ENCODE peak calls at places on chromosomes 5 and 9, in ten cellular contexts. One of them, this sample, is unnamed.

GRCh38 chr9:112477330-112477729 is 9.3 kb upstream of the KIAA1958 start:
- DNase-seq in NCI-H2081: no peak
- DNase-seq in Right ventricle myocardium superior: no peak
- DNase-seq in ELF-1: no peak
- DNase-seq in EL: no peak
- DNase-seq in pancreas: no peak
- DNase-seq in left colon: no peak
- DNase-seq in B cell: no peak
- DNase-seq in NCI-H1436: no peak
- DNase-seq in NCI-H526 treated with DMSO at 0.1 percent for 48 hours: no peak
- DNase-seq in this sample: no peak

GRCh38 chr9:107226431-107226830 is 56.6 kb upstream of the RAD23B start:
- DNase-seq in NCI-H1436: no peak
- DNase-seq in Right ventricle myocardium superior: no peak
- DNase-seq in EL: no peak
- DNase-seq in NCI-H526 treated with DMSO at 0.1 percent for 48 hours: no peak
- DNase-seq in pancreas: no peak
- DNase-seq in NCI-H2081: no peak
- DNase-seq in ELF-1: no peak
- DNase-seq in left colon: no peak
- DNase-seq in B cell: no peak
- DNase-seq in this sample: no peak

GRCh38 chr9:137222190-137223077 is at the start of gene RNF208:
- DNase-seq in ELF-1: no peak
- DNase-seq in NCI-H526 treated with DMSO at 0.1 percent for 48 hours: no peak
- DNase-seq in left colon: peak
- DNase-seq in pancreas: no peak
- DNase-seq in B cell: peak
- DNase-seq in NCI-H1436: peak
- DNase-seq in NCI-H2081: peak
- DNase-seq in Right ventricle myocardium superior: no peak
- DNase-seq in EL: peak
- DNase-seq in this sample: no peak

GRCh38 chr9:127935765-127936221 is 1.9 kb downstream of the DPM2 start:
- DNase-seq in Right ventricle myocardium superior: no peak
- DNase-seq in NCI-H1436: no peak
- DNase-seq in EL: peak
- DNase-seq in NCI-H526 treated with DMSO at 0.1 percent for 48 hours: no peak
- DNase-seq in B cell: no peak
- DNase-seq in left colon: no peak
- DNase-seq in pancreas: peak
- DNase-seq in NCI-H2081: no peak
- DNase-seq in ELF-1: no peak
- DNase-seq in this sample: no peak

GRCh38 chr5:73151733-73152410 is 21.1 kb upstream of the TMEM174 start:
- DNase-seq in B cell: no peak
- DNase-seq in ELF-1: peak
- DNase-seq in NCI-H2081: peak
- DNase-seq in Right ventricle myocardium superior: no peak
- DNase-seq in EL: no peak
- DNase-seq in pancreas: no peak
- DNase-seq in NCI-H526 treated with DMSO at 0.1 percent for 48 hours: no peak
- DNase-seq in left colon: no peak
- DNase-seq in NCI-H1436: no peak
- DNase-seq in this sample: no peak

GRCh38 chr5:172452398-172453205 is 1.7 kb downstream of the SH3PXD2B start:
- DNase-seq in Right ventricle myocardium superior: no peak
- DNase-seq in EL: peak
- DNase-seq in NCI-H2081: no peak
- DNase-seq in left colon: no peak
- DNase-seq in NCI-H526 treated with DMSO at 0.1 percent for 48 hours: no peak
- DNase-seq in ELF-1: peak
- DNase-seq in B cell: no peak
- DNase-seq in pancreas: no peak
- DNase-seq in NCI-H1436: no peak
- DNase-seq in this sample: no peak

GRCh38 chr9:91376239-91376638 is 14.5 kb upstream of the AUH start:
- DNase-seq in B cell: no peak
- DNase-seq in NCI-H526 treated with DMSO at 0.1 percent for 48 hours: no peak
- DNase-seq in left colon: no peak
- DNase-seq in EL: no peak
- DNase-seq in pancreas: no peak
- DNase-seq in NCI-H1436: no peak
- DNase-seq in ELF-1: no peak
- DNase-seq in NCI-H2081: no peak
- DNase-seq in Right ventricle myocardium superior: no peak
- DNase-seq in this sample: no peak

GRCh38 chr9:76667521-76667957 is 96.7 kb upstream of the PCA3 start:
- DNase-seq in B cell: no peak
- DNase-seq in EL: peak
- DNase-seq in NCI-H1436: no peak
- DNase-seq in pancreas: no peak
- DNase-seq in NCI-H526 treated with DMSO at 0.1 percent for 48 hours: no peak
- DNase-seq in NCI-H2081: no peak
- DNase-seq in left colon: no peak
- DNase-seq in ELF-1: no peak
- DNase-seq in Right ventricle myocardium superior: no peak
- DNase-seq in this sample: no peak

GRCh38 chr9:94554439-94555331 is at the start of gene PCAT7:
- DNase-seq in Right ventricle myocardium superior: peak
- DNase-seq in B cell: no peak
- DNase-seq in NCI-H2081: peak
- DNase-seq in left colon: peak
- DNase-seq in ELF-1: peak
- DNase-seq in NCI-H1436: peak
- DNase-seq in pancreas: peak
- DNase-seq in EL: peak
- DNase-seq in NCI-H526 treated with DMSO at 0.1 percent for 48 hours: peak
- DNase-seq in this sample: peak

GRCh38 chr9:108296056-108296455 is 559.7 kb downstream of the ACTL7B start:
- DNase-seq in pancreas: no peak
- DNase-seq in B cell: no peak
- DNase-seq in Right ventricle myocardium superior: no peak
- DNase-seq in ELF-1: no peak
- DNase-seq in NCI-H1436: no peak
- DNase-seq in NCI-H526 treated with DMSO at 0.1 percent for 48 hours: no peak
- DNase-seq in EL: peak
- DNase-seq in left colon: no peak
- DNase-seq in NCI-H2081: no peak
- DNase-seq in this sample: no peak

GRCh38 chr9:113519401-113520108 is 56.0 kb downstream of the RGS3 start:
- DNase-seq in pancreas: peak
- DNase-seq in NCI-H1436: no peak
- DNase-seq in Right ventricle myocardium superior: no peak
- DNase-seq in ELF-1: no peak
- DNase-seq in B cell: no peak
- DNase-seq in left colon: peak
- DNase-seq in NCI-H2081: no peak
- DNase-seq in NCI-H526 treated with DMSO at 0.1 percent for 48 hours: no peak
- DNase-seq in EL: no peak
- DNase-seq in this sample: no peak

GRCh38 chr9:124353811-124354274 is 61.4 kb downstream of the PSMB7 start:
- DNase-seq in NCI-H2081: no peak
- DNase-seq in Right ventricle myocardium superior: no peak
- DNase-seq in B cell: no peak
- DNase-seq in pancreas: no peak
- DNase-seq in left colon: no peak
- DNase-seq in ELF-1: no peak
- DNase-seq in NCI-H1436: no peak
- DNase-seq in EL: no peak
- DNase-seq in NCI-H526 treated with DMSO at 0.1 percent for 48 hours: no peak
- DNase-seq in this sample: no peak

GRCh38 chr9:116223926-116224325 is 70.3 kb downstream of the PAPPA start:
- DNase-seq in ELF-1: peak
- DNase-seq in B cell: no peak
- DNase-seq in NCI-H1436: no peak
- DNase-seq in Right ventricle myocardium superior: no peak
- DNase-seq in left colon: no peak
- DNase-seq in pancreas: no peak
- DNase-seq in EL: no peak
- DNase-seq in NCI-H526 treated with DMSO at 0.1 percent for 48 hours: no peak
- DNase-seq in NCI-H2081: no peak
- DNase-seq in this sample: no peak

GRCh38 chr5:127299678-127300077 is 9.1 kb downstream of the MEGF10 start:
- DNase-seq in NCI-H2081: no peak
- DNase-seq in NCI-H1436: no peak
- DNase-seq in Right ventricle myocardium superior: no peak
- DNase-seq in ELF-1: no peak
- DNase-seq in B cell: no peak
- DNase-seq in NCI-H526 treated with DMSO at 0.1 percent for 48 hours: no peak
- DNase-seq in pancreas: no peak
- DNase-seq in left colon: no peak
- DNase-seq in EL: no peak
- DNase-seq in this sample: no peak

GRCh38 chr9:18347381-18348084 is 126.4 kb upstream of the ADAMTSL1 start:
- DNase-seq in Right ventricle myocardium superior: no peak
- DNase-seq in EL: peak
- DNase-seq in NCI-H526 treated with DMSO at 0.1 percent for 48 hours: no peak
- DNase-seq in ELF-1: no peak
- DNase-seq in left colon: no peak
- DNase-seq in NCI-H2081: no peak
- DNase-seq in NCI-H1436: no peak
- DNase-seq in B cell: no peak
- DNase-seq in pancreas: no peak
- DNase-seq in this sample: no peak

GRCh38 chr5:179243333-179243732 is 101.9 kb downstream of the ADAMTS2 start:
- DNase-seq in Right ventricle myocardium superior: no peak
- DNase-seq in NCI-H1436: no peak
- DNase-seq in ELF-1: no peak
- DNase-seq in B cell: no peak
- DNase-seq in NCI-H2081: no peak
- DNase-seq in NCI-H526 treated with DMSO at 0.1 percent for 48 hours: no peak
- DNase-seq in pancreas: no peak
- DNase-seq in left colon: no peak
- DNase-seq in EL: peak
- DNase-seq in this sample: no peak

GRCh38 chr5:134420326-134420725 is 8.6 kb upstream of the CDKN2AIPNL start:
- DNase-seq in NCI-H1436: no peak
- DNase-seq in ELF-1: no peak
- DNase-seq in pancreas: no peak
- DNase-seq in EL: peak
- DNase-seq in NCI-H2081: no peak
- DNase-seq in Right ventricle myocardium superior: no peak
- DNase-seq in left colon: no peak
- DNase-seq in NCI-H526 treated with DMSO at 0.1 percent for 48 hours: no peak
- DNase-seq in B cell: no peak
- DNase-seq in this sample: no peak

GRCh38 chr9:122159026-122159924 is at the start of the genes MORN5 and NDUFA8:
- DNase-seq in Right ventricle myocardium superior: peak
- DNase-seq in EL: peak
- DNase-seq in ELF-1: peak
- DNase-seq in NCI-H526 treated with DMSO at 0.1 percent for 48 hours: peak
- DNase-seq in left colon: peak
- DNase-seq in NCI-H2081: peak
- DNase-seq in pancreas: peak
- DNase-seq in NCI-H1436: peak
- DNase-seq in B cell: peak
- DNase-seq in this sample: peak

This sample was measured in NCI-H2107.